ENCODE peak calls at places on chromosomes 1 and 21, in ten cellular contexts. O, N, D, E, M, F, T, X, U and R are unnamed samples.

GRCh38 chr1:172429324-172430127 is 9.0 kb downstream of the C1orf105 start:
- DNase-seq in E (peak; percentile 71), T (no peak), M (no peak), O (peak; percentile 71), F (peak; percentile 5), X (peak; percentile 73), D (peak; percentile 70), N (no peak), U (no peak), R (no peak)

GRCh38 chr1:64470670-64471217 is 815 bp downstream of the CACHD1 start:
- DNase-seq in X (no peak), M (no peak), D (no peak), F (no peak), T (no peak), U (peak; percentile 44), N (no peak), E (peak; percentile 38), O (no peak), R (peak; percentile 36)

GRCh38 chr1:24410750-24411149 is 2.8 kb downstream of the STPG1 start:
- DNase-seq in D (no peak), U (no peak), X (no peak), T (no peak), F (no peak), N (no peak), M (no peak), E (no peak), O (no peak), R (no peak)

GRCh38 chr1:180150982-180151381 is 3.7 kb upstream of the QSOX1 start:
- DNase-seq in E (peak; percentile 29), F (no peak), U (no peak), O (no peak), N (no peak), D (no peak), X (peak; percentile 23), M (no peak), T (no peak), R (no peak)

GRCh38 chr21:18387994-18388393 is 15.6 kb downstream of the TMPRSS15 start:
- DNase-seq in E (no peak), U (no peak), M (no peak), X (no peak), N (no peak), T (no peak), O (no peak), F (no peak), D (no peak), R (no peak)

GRCh38 chr1:174051956-174052355 is 29.8 kb upstream of the RC3H1 start:
- DNase-seq in T (no peak), O (no peak), M (no peak), D (no peak), F (no peak), N (no peak), E (no peak), U (peak; percentile 62), X (no peak), R (peak; percentile 9)

GRCh38 chr1:36369061-36369470 is 16.7 kb downstream of the STK40 start:
- DNase-seq in O (peak; percentile 91), T (peak; percentile 66), X (peak; percentile 44), F (no peak), E (peak; percentile 51), M (peak; percentile 87), D (peak; percentile 99), N (peak; percentile 71), U (peak; percentile 61), R (peak; percentile 89)

GRCh38 chr1:237901284-237901870 is 10.7 kb upstream of the ZP4 start:
- DNase-seq in T (no peak), U (no peak), F (no peak), X (no peak), M (no peak), N (no peak), E (peak; percentile 12), O (no peak), D (peak; percentile 4), R (no peak)

GRCh38 chr1:51675177-51675780 is 58.4 kb downstream of the OSBPL9 start:
- DNase-seq in M (no peak), N (no peak), O (no peak), U (no peak), X (no peak), E (no peak), D (no peak), T (no peak), F (no peak), R (no peak)

GRCh38 chr1:94120591-94120901 is 402 bp downstream of the ABCA4 start:
- DNase-seq in E (no peak), O (no peak), U (no peak), F (no peak), D (peak; percentile 33), T (no peak), M (no peak), X (no peak), N (no peak), R (no peak)

GRCh38 chr1:6962956-6963915 is 178.0 kb downstream of the CAMTA1 start:
- DNase-seq in T (no peak), X (no peak), U (no peak), F (no peak), O (peak; percentile 65), M (peak; percentile 69), E (no peak), D (no peak), N (peak; percentile 30), R (peak; percentile 72)

GRCh38 chr1:86429122-86429725 is 5.3 kb downstream of the CLCA2 start:
- DNase-seq in O (no peak), E (peak; percentile 17), N (no peak), M (no peak), T (no peak), F (no peak), X (no peak), U (no peak), D (no peak), R (no peak)

GRCh38 chr1:39130297-39130696 is 74.2 kb upstream of the MACF1 start:
- DNase-seq in T (no peak), F (peak; percentile 43), M (no peak), N (no peak), E (peak; percentile 89), X (no peak), U (no peak), O (no peak), D (peak; percentile 98), R (no peak)

GRCh38 chr1:8197493-8198282 is 120.2 kb upstream of the SLC45A1 start:
- DNase-seq in D (peak; percentile 70), E (peak; percentile 97), T (no peak), F (peak; percentile 38), X (no peak), M (no peak), U (no peak), O (no peak), N (no peak), R (no peak)